ENCODE peak calls at places on chromosome 3, in six cellular contexts. Y, R, A, T, D and E are unnamed samples.

GRCh38 chr3:154304116-154304786 is 20.0 kb downstream of the DHX36 start:
- DNase-seq in Y (no peak), R (no peak), A (no peak), T (no peak), D (no peak), E (no peak)

GRCh38 chr3:165210132-165210531 is 13.9 kb upstream of the SLITRK3 start:
- DNase-seq in Y (no peak), R (no peak), A (no peak), T (no peak), D (no peak), E (no peak)

GRCh38 chr3:71551286-71551919 is 32.1 kb downstream of the FOXP1 start:
- DNase-seq in Y (no peak), R (no peak), A (peak; percentile 49), T (no peak), D (no peak), E (no peak)

GRCh38 chr3:32243519-32243918 is 5.0 kb downstream of the CMTM8 start:
- DNase-seq in Y (no peak), R (no peak), A (no peak), T (no peak), D (no peak), E (no peak)

GRCh38 chr3:32334675-32335074 is 57.0 kb upstream of the CMTM7 start:
- DNase-seq in Y (peak; percentile 48), R (no peak), A (no peak), T (peak; percentile 43), D (peak; percentile 22), E (peak; percentile 17)

GRCh38 chr3:194265996-194266657 is 85.0 kb downstream of the CPN2 start:
- DNase-seq in Y (no peak), R (peak; percentile 17), A (no peak), T (no peak), D (no peak), E (no peak)

GRCh38 chr3:42090973-42091731 is at the start of gene TRAK1:
- DNase-seq in Y (no peak), R (no peak), A (peak; percentile 88), T (no peak), D (no peak), E (peak; percentile 14)

GRCh38 chr3:46427929-46428833 is 21.1 kb downstream of the CCRL2 start:
- DNase-seq in Y (no peak), R (no peak), A (no peak), T (no peak), D (no peak), E (no peak)

GRCh38 chr3:170988378-170988777 is 38.1 kb downstream of the SLC2A2 start:
- DNase-seq in Y (no peak), R (no peak), A (no peak), T (no peak), D (no peak), E (no peak)

GRCh38 chr3:138125548-138126221 is 6.5 kb downstream of the A4GNT start:
- DNase-seq in Y (no peak), R (no peak), A (peak; percentile 47), T (no peak), D (no peak), E (peak; percentile 25)